ENCODE peak calls at places on chromosomes 3 and 15, in ten cellular contexts. E, H, G, Y, M, A, P, X, D and J are unnamed samples.

GRCh38 chr3:82384176-82384575 is 622.7 kb upstream of the GBE1 start:
- DNase-seq in X (no peak), M (no peak), P (no peak), G (no peak), D (no peak), Y (no peak), A (no peak), H (no peak), E (no peak), J (no peak)

GRCh38 chr3:193702967-193703366 is 110.0 kb downstream of the OPA1 start:
- DNase-seq in Y (no peak), P (no peak), M (no peak), X (no peak), E (no peak), D (no peak), G (no peak), A (no peak), H (no peak), J (no peak)

GRCh38 chr3:46930176-46930944 is 46.2 kb downstream of the CCDC12 start:
- DNase-seq in G (peak), Y (no peak), P (no peak), E (no peak), A (no peak), X (no peak), D (no peak), M (no peak), H (no peak), J (no peak)

GRCh38 chr3:46981932-46982471 is 2.5 kb downstream of the NBEAL2 start:
- DNase-seq in D (no peak), E (no peak), M (no peak), A (no peak), P (peak), H (no peak), X (peak), G (peak), Y (no peak), J (no peak)

GRCh38 chr3:84960581-84960980 is 1.8 kb downstream of the CADM2 start:
- DNase-seq in H (no peak), P (no peak), D (no peak), X (no peak), E (no peak), M (no peak), A (no peak), Y (no peak), G (no peak), J (no peak)

GRCh38 chr3:136194409-136195257 is 1.5 kb downstream of the MSL2 start:
- DNase-seq in G (no peak), Y (peak), A (peak), D (peak), E (peak), H (peak), X (no peak), M (peak), P (no peak), J (no peak)

GRCh38 chr15:72033711-72034110 is 84.2 kb downstream of the MYO9A start:
- DNase-seq in Y (no peak), P (no peak), E (no peak), M (no peak), D (no peak), A (no peak), G (no peak), X (no peak), H (no peak), J (no peak)

GRCh38 chr3:120160050-120160449 is 65.8 kb upstream of the GSK3B start:
- DNase-seq in M (no peak), D (no peak), G (peak), Y (no peak), E (no peak), P (peak), X (peak), H (no peak), A (no peak), J (no peak)

GRCh38 chr15:83570756-83571155 is 83.2 kb upstream of the ADAMTSL3 start:
- DNase-seq in G (no peak), A (no peak), Y (no peak), X (no peak), H (no peak), P (no peak), E (no peak), M (no peak), D (no peak), J (no peak)

GRCh38 chr15:46685096-46685495 is 1032.2 kb upstream of the SEMA6D start:
- DNase-seq in H (no peak), Y (no peak), D (no peak), M (no peak), G (no peak), E (no peak), X (no peak), P (no peak), A (no peak), J (no peak)

GRCh38 chr15:68880382-68880781 is 49.9 kb upstream of the SPESP1 start:
- DNase-seq in A (no peak), G (no peak), M (no peak), Y (no peak), D (no peak), H (no peak), X (no peak), P (no peak), E (no peak), J (no peak)

GRCh38 chr15:62920569-62921502 is 121.7 kb upstream of the TPM1 start:
- DNase-seq in X (peak), G (no peak), A (no peak), P (no peak), H (no peak), E (no peak), M (no peak), D (no peak), Y (no peak), J (no peak)

GRCh38 chr3:14208977-14209394 is 30.4 kb downstream of the LSM3 start:
- DNase-seq in E (no peak), A (no peak), G (no peak), Y (no peak), D (no peak), P (no peak), X (no peak), M (no peak), H (no peak), J (no peak)

GRCh38 chr3:71067977-71068376 is 515.6 kb downstream of the FOXP1 start:
- DNase-seq in P (no peak), E (no peak), H (no peak), G (no peak), M (no peak), D (no peak), A (no peak), X (no peak), Y (peak), J (no peak)